ENCODE peak calls at places on chromosomes 16 and 17, in seven cellular contexts. One of them, this sample, is unnamed.

GRCh38 chr16:23131841-23132576 is 17.2 kb downstream of the USP31 start:
- DNase-seq in HS-27A: no peak
- DNase-seq in Calu3: no peak
- DNase-seq in NT2/D1: no peak
- DNase-seq in stimulated activated naive CD8-positive, alpha-beta T cell treated with anti-CD3 and anti-CD28 coated beads, Interleukin-15, Interleukin-2, amounts not matched to agents 100 U/mL and 50 U/mL, for 24 hours: no peak
- DNase-seq in HTR-8/SVneo: no peak
- DNase-seq in activated T-cell treated with anti-CD3 and anti-CD28 coated beads for 1 hour: no peak
- DNase-seq in this sample: peak

GRCh38 chr17:1089915-1090314 is 89.9 kb downstream of the ABR start:
- DNase-seq in Calu3: no peak
- DNase-seq in HS-27A: no peak
- DNase-seq in activated T-cell treated with anti-CD3 and anti-CD28 coated beads for 1 hour: no peak
- DNase-seq in HTR-8/SVneo: no peak
- DNase-seq in stimulated activated naive CD8-positive, alpha-beta T cell treated with anti-CD3 and anti-CD28 coated beads, Interleukin-15, Interleukin-2, amounts not matched to agents 100 U/mL and 50 U/mL, for 24 hours: no peak
- DNase-seq in NT2/D1: no peak
- DNase-seq in this sample: no peak

GRCh38 chr17:50326831-50327364 is 19.0 kb upstream of the XYLT2 start:
- DNase-seq in HTR-8/SVneo: no peak
- DNase-seq in activated T-cell treated with anti-CD3 and anti-CD28 coated beads for 1 hour: no peak
- DNase-seq in HS-27A: no peak
- DNase-seq in stimulated activated naive CD8-positive, alpha-beta T cell treated with anti-CD3 and anti-CD28 coated beads, Interleukin-15, Interleukin-2, amounts not matched to agents 100 U/mL and 50 U/mL, for 24 hours: no peak
- DNase-seq in NT2/D1: no peak
- DNase-seq in Calu3: no peak
- DNase-seq in this sample: no peak

GRCh38 chr17:35808240-35808961 is 883 bp upstream of the TAF15 start:
- DNase-seq in Calu3: no peak
- DNase-seq in HTR-8/SVneo: no peak
- DNase-seq in NT2/D1: no peak
- DNase-seq in stimulated activated naive CD8-positive, alpha-beta T cell treated with anti-CD3 and anti-CD28 coated beads, Interleukin-15, Interleukin-2, amounts not matched to agents 100 U/mL and 50 U/mL, for 24 hours: no peak
- DNase-seq in HS-27A: no peak
- DNase-seq in activated T-cell treated with anti-CD3 and anti-CD28 coated beads for 1 hour: no peak
- DNase-seq in this sample: no peak

GRCh38 chr17:72931163-72931562 is 161.3 kb downstream of the SLC39A11 start:
- DNase-seq in NT2/D1: no peak
- DNase-seq in Calu3: no peak
- DNase-seq in HS-27A: no peak
- DNase-seq in HTR-8/SVneo: no peak
- DNase-seq in stimulated activated naive CD8-positive, alpha-beta T cell treated with anti-CD3 and anti-CD28 coated beads, Interleukin-15, Interleukin-2, amounts not matched to agents 100 U/mL and 50 U/mL, for 24 hours: no peak
- DNase-seq in activated T-cell treated with anti-CD3 and anti-CD28 coated beads for 1 hour: no peak
- DNase-seq in this sample: peak

GRCh38 chr16:74999208-74999682 is 421 bp downstream of the ZNRF1 start:
- DNase-seq in HTR-8/SVneo: no peak
- DNase-seq in Calu3: peak
- DNase-seq in HS-27A: no peak
- DNase-seq in activated T-cell treated with anti-CD3 and anti-CD28 coated beads for 1 hour: no peak
- DNase-seq in NT2/D1: no peak
- DNase-seq in stimulated activated naive CD8-positive, alpha-beta T cell treated with anti-CD3 and anti-CD28 coated beads, Interleukin-15, Interleukin-2, amounts not matched to agents 100 U/mL and 50 U/mL, for 24 hours: peak
- DNase-seq in this sample: peak

GRCh38 chr16:6428861-6429260 is 903.8 kb upstream of the RBFOX1 start:
- DNase-seq in Calu3: no peak
- DNase-seq in NT2/D1: no peak
- DNase-seq in HTR-8/SVneo: no peak
- DNase-seq in activated T-cell treated with anti-CD3 and anti-CD28 coated beads for 1 hour: no peak
- DNase-seq in HS-27A: no peak
- DNase-seq in stimulated activated naive CD8-positive, alpha-beta T cell treated with anti-CD3 and anti-CD28 coated beads, Interleukin-15, Interleukin-2, amounts not matched to agents 100 U/mL and 50 U/mL, for 24 hours: no peak
- DNase-seq in this sample: peak

GRCh38 chr16:65781363-65781762 is 585.1 kb upstream of the CDH5 start:
- DNase-seq in HS-27A: no peak
- DNase-seq in activated T-cell treated with anti-CD3 and anti-CD28 coated beads for 1 hour: no peak
- DNase-seq in stimulated activated naive CD8-positive, alpha-beta T cell treated with anti-CD3 and anti-CD28 coated beads, Interleukin-15, Interleukin-2, amounts not matched to agents 100 U/mL and 50 U/mL, for 24 hours: no peak
- DNase-seq in Calu3: no peak
- DNase-seq in HTR-8/SVneo: no peak
- DNase-seq in NT2/D1: no peak
- DNase-seq in this sample: no peak

GRCh38 chr17:16328997-16329396 is 24.3 kb downstream of the CENPV start:
- DNase-seq in Calu3: peak
- DNase-seq in NT2/D1: no peak
- DNase-seq in HTR-8/SVneo: peak
- DNase-seq in stimulated activated naive CD8-positive, alpha-beta T cell treated with anti-CD3 and anti-CD28 coated beads, Interleukin-15, Interleukin-2, amounts not matched to agents 100 U/mL and 50 U/mL, for 24 hours: no peak
- DNase-seq in activated T-cell treated with anti-CD3 and anti-CD28 coated beads for 1 hour: no peak
- DNase-seq in HS-27A: no peak
- DNase-seq in this sample: peak

GRCh38 chr16:75064403-75065148 is 52.0 kb downstream of the LDHD start:
- DNase-seq in activated T-cell treated with anti-CD3 and anti-CD28 coated beads for 1 hour: no peak
- DNase-seq in stimulated activated naive CD8-positive, alpha-beta T cell treated with anti-CD3 and anti-CD28 coated beads, Interleukin-15, Interleukin-2, amounts not matched to agents 100 U/mL and 50 U/mL, for 24 hours: peak
- DNase-seq in HS-27A: no peak
- DNase-seq in HTR-8/SVneo: no peak
- DNase-seq in NT2/D1: no peak
- DNase-seq in Calu3: peak
- DNase-seq in this sample: no peak